ENCODE peak calls at places on chromosomes 12 and 14, in six cellular contexts. U is activated T-cell treated with anti-CD3 and anti-CD28 coated beads for 48 hours, V is HEK293T, B is uterus, H is G401, Z is OCI-LY7. O is an unnamed sample.

GRCh38 chr14:100825691-100826331 is at the start of gene MEG3:
- DNase-seq in V (no peak), Z (no peak), B (peak; percentile 76), H (peak; percentile 92), U (no peak), O (peak; percentile 89)

GRCh38 chr12:116662612-116663144 is 75.2 kb downstream of the SPRING1 start:
- DNase-seq in U (no peak), B (no peak), V (no peak), Z (no peak), H (no peak), O (no peak)

GRCh38 chr14:101236496-101237240 is 324.6 kb upstream of the DIO3 start:
- DNase-seq in U (no peak), B (no peak), Z (no peak), H (no peak), V (no peak), O (no peak)

GRCh38 chr14:51310453-51311074 is 70.5 kb downstream of the TMX1 start:
- DNase-seq in V (no peak), H (peak; percentile 72), Z (no peak), U (no peak), B (peak; percentile 45), O (peak; percentile 65)

GRCh38 chr12:24719293-24719721 is 229.6 kb downstream of the BCAT1 start:
- DNase-seq in U (peak; percentile 46), V (no peak), H (no peak), B (no peak), Z (no peak), O (no peak)

GRCh38 chr14:35533357-35534129 is 421 bp upstream of the INSM2 start:
- DNase-seq in H (peak; percentile 73), V (peak; percentile 84), Z (peak; percentile 74), B (no peak), U (peak; percentile 75), O (peak; percentile 72)

GRCh38 chr12:64611430-64612286 is 1.4 kb downstream of the RASSF3 start:
- DNase-seq in U (no peak), B (peak; percentile 52), H (no peak), V (no peak), Z (peak; percentile 37), O (no peak)

GRCh38 chr14:95522556-95522955 is 6.1 kb upstream of the SYNE3 start:
- DNase-seq in B (no peak), Z (no peak), H (no peak), U (no peak), V (no peak), O (no peak)

GRCh38 chr12:28171356-28172060 is 18.7 kb upstream of the CCDC91 start:
- DNase-seq in U (no peak), H (no peak), V (no peak), B (no peak), Z (no peak), O (no peak)

GRCh38 chr14:32940066-32940651 is 1.5 kb downstream of the NPAS3 start:
- DNase-seq in V (no peak), H (no peak), B (no peak), Z (no peak), U (no peak), O (no peak)

GRCh38 chr14:22084393-22085281 is 411.0 kb upstream of the OR4E1 start:
- DNase-seq in Z (peak; percentile 71), H (peak; percentile 25), V (peak; percentile 37), B (no peak), U (no peak), O (peak; percentile 40)

O was measured in cerebellar cortex.